ENCODE peak calls at places on chromosomes 12 and 14, in six cellular contexts. W is cardiac septum; V is cardiac muscle cell; X is T-cell; J is activated naive CD4-positive, alpha-beta T cell; H is testis. I is an unnamed sample.
A peak's percentile ranks its signal among the peaks of the same experiment; 100 is the strongest.

GRCh38 chr14:95104911-95105310 is 52.4 kb downstream of the DICER1 start:
- DNase-seq in W (no peak), H (no peak), X (no peak), V (peak; percentile 10), J (no peak), I (no peak)

GRCh38 chr12:106764738-106765137 is 9.7 kb upstream of the RIC8B start:
- DNase-seq in W (no peak), J (no peak), X (no peak), H (peak; percentile 41), V (peak; percentile 78), I (no peak)

GRCh38 chr12:3668479-3669165 is 84.3 kb downstream of the CRACR2A start:
- DNase-seq in W (no peak), V (no peak), H (no peak), X (no peak), J (no peak), I (no peak)

GRCh38 chr12:106369624-106370346 is 12.2 kb downstream of the POLR3B start:
- DNase-seq in V (peak; percentile 80), H (no peak), W (no peak), X (no peak), J (no peak), I (no peak)

GRCh38 chr12:1256991-1257390 is 266.0 kb downstream of the ERC1 start:
- DNase-seq in W (no peak), J (no peak), X (no peak), V (no peak), H (no peak), I (no peak)

GRCh38 chr14:105616802-105617192 is 90.4 kb downstream of the TMEM121 start:
- DNase-seq in V (no peak), H (no peak), J (no peak), W (peak; percentile 73), X (no peak), I (no peak)

GRCh38 chr12:2352203-2352602 is 299.4 kb downstream of the CACNA1C start:
- DNase-seq in X (no peak), H (no peak), J (no peak), W (no peak), V (no peak), I (no peak)

GRCh38 chr12:92745874-92746553 is 43.2 kb downstream of the PLEKHG7 start:
- DNase-seq in J (no peak), W (peak; percentile 84), H (no peak), X (no peak), V (peak; percentile 95), I (no peak)

GRCh38 chr14:53048631-53049030 is 97.8 kb upstream of the FERMT2 start:
- DNase-seq in V (no peak), X (no peak), W (no peak), J (no peak), H (no peak), I (no peak)

GRCh38 chr12:106110626-106111300 is 28.0 kb downstream of the NUAK1 start:
- DNase-seq in X (no peak), W (no peak), V (no peak), J (no peak), H (no peak), I (no peak)

GRCh38 chr12:76144253-76144564 is 59.7 kb upstream of the NAP1L1 start:
- DNase-seq in X (no peak), J (no peak), H (peak; percentile 28), W (no peak), V (peak; percentile 79), I (no peak)

GRCh38 chr14:59100203-59100602 is 88.3 kb upstream of the DAAM1 start:
- DNase-seq in V (no peak), J (no peak), X (no peak), H (no peak), W (no peak), I (no peak)

GRCh38 chr12:132117558-132117875 is 26.6 kb downstream of the DDX51 start:
- DNase-seq in J (no peak), W (peak; percentile 58), X (no peak), V (no peak), H (peak; percentile 84), I (no peak)

GRCh38 chr12:69392146-69392928 is 32.8 kb downstream of the YEATS4 start:
- DNase-seq in W (no peak), H (no peak), V (no peak), J (no peak), X (no peak), I (no peak)

GRCh38 chr14:104284107-104284592 is 145.8 kb downstream of the KIF26A start:
- DNase-seq in W (peak; percentile 59), V (no peak), H (no peak), X (no peak), J (no peak), I (no peak)

I was measured in activated naive CD8-positive, alpha-beta T cell treated with anti-CD3 and anti-CD28 coated beads, Interleukin-2, amount 10 ng/mL, durations not matched to agents 7 days and 5 days.